ENCODE peak calls at places on chromosomes 2 and 18, in six cellular contexts. Q is anterior cingulate cortex; N is NCI-H345; H is CD8-positive, alpha-beta memory T cell; C is mammary epithelial cell; O is body of pancreas. R is an unnamed sample.

GRCh38 chr2:221203138-221203537 is 369.0 kb downstream of the EPHA4 start:
- DNase-seq in Q (no peak), N (no peak), H (no peak), C (no peak), O (no peak), R (no peak)

GRCh38 chr2:15363142-15363541 is 198.0 kb downstream of the NBAS start:
- DNase-seq in Q (no peak), N (no peak), H (no peak), C (peak), O (no peak), R (no peak)

GRCh38 chr18:3104190-3105054 is 91.5 kb upstream of the LPIN2 start:
- DNase-seq in Q (no peak), N (no peak), H (no peak), C (peak), O (no peak), R (no peak)

GRCh38 chr2:46273225-46273863 is 23.9 kb upstream of the EPAS1 start:
- DNase-seq in Q (no peak), N (no peak), H (no peak), C (no peak), O (no peak), R (no peak)

GRCh38 chr2:43026451-43027102 is 199.8 kb downstream of the ZFP36L2 start:
- DNase-seq in Q (no peak), N (no peak), H (no peak), C (no peak), O (no peak), R (no peak)

GRCh38 chr2:1162768-1163584 is 212.3 kb downstream of the SNTG2 start:
- DNase-seq in Q (no peak), N (no peak), H (peak), C (no peak), O (no peak), R (no peak)

GRCh38 chr2:85733121-85733960 is 20.4 kb upstream of the ATOH8 start:
- DNase-seq in Q (no peak), N (no peak), H (no peak), C (no peak), O (no peak), R (no peak)

GRCh38 chr2:17416891-17417391 is 101.3 kb downstream of the RAD51AP2 start:
- DNase-seq in Q (no peak), N (no peak), H (no peak), C (peak), O (no peak), R (no peak)

GRCh38 chr2:795245-796041 is 118.2 kb upstream of the TMEM18 start:
- DNase-seq in Q (no peak), N (no peak), H (no peak), C (no peak), O (no peak), R (no peak)

GRCh38 chr2:232349946-232350635 is 28.5 kb upstream of the ALPP start:
- DNase-seq in Q (no peak), N (peak), H (peak), C (no peak), O (peak), R (no peak)

GRCh38 chr2:71925268-71926097 is 222.2 kb downstream of the CYP26B1 start:
- DNase-seq in Q (no peak), N (no peak), H (no peak), C (peak), O (no peak), R (no peak)

GRCh38 chr2:108182489-108182888 is 57.3 kb upstream of the SULT1C3 start:
- DNase-seq in Q (no peak), N (peak), H (no peak), C (no peak), O (no peak), R (no peak)

GRCh38 chr18:23994361-23994902 is 20.1 kb upstream of the TTC39C start:
- DNase-seq in Q (no peak), N (peak), H (peak), C (peak), O (peak), R (no peak)

GRCh38 chr2:9703701-9704221 is 73.0 kb upstream of the YWHAQ start:
- DNase-seq in Q (no peak), N (no peak), H (no peak), C (peak), O (no peak), R (no peak)

GRCh38 chr2:45722477-45722876 is 71.0 kb downstream of the PRKCE start:
- DNase-seq in Q (no peak), N (no peak), H (no peak), C (no peak), O (peak), R (no peak)

GRCh38 chr2:19355931-19356544 is 2.4 kb downstream of the OSR1 start:
- DNase-seq in Q (no peak), N (no peak), H (no peak), C (peak), O (no peak), R (no peak)

GRCh38 chr2:100006516-100006915 is 135.9 kb downstream of the AFF3 start:
- DNase-seq in Q (no peak), N (no peak), H (no peak), C (no peak), O (no peak), R (no peak)

GRCh38 chr2:96114903-96115581 is 1.3 kb downstream of the ADRA2B start:
- DNase-seq in Q (no peak), N (no peak), H (no peak), C (no peak), O (no peak), R (peak)

GRCh38 chr2:201448701-201449100 is 2.6 kb downstream of the TRAK2 start:
- DNase-seq in Q (no peak), N (no peak), H (no peak), C (peak), O (no peak), R (no peak)

GRCh38 chr18:40529478-40529877 is 1425.6 kb upstream of the PIK3C3 start:
- DNase-seq in Q (no peak), N (no peak), H (no peak), C (peak), O (no peak), R (no peak)

GRCh38 chr2:157830696-157831570 is 45.2 kb downstream of the ACVR1 start:
- DNase-seq in Q (no peak), N (no peak), H (no peak), C (peak), O (peak), R (no peak)

GRCh38 chr18:6370886-6371635 is 43.6 kb downstream of the L3MBTL4 start:
- DNase-seq in Q (no peak), N (peak), H (no peak), C (no peak), O (peak), R (no peak)

GRCh38 chr2:147288131-147288530 is 556.7 kb upstream of the ACVR2A start:
- DNase-seq in Q (no peak), N (no peak), H (no peak), C (peak), O (no peak), R (no peak)

GRCh38 chr2:109156052-109156451 is 27.0 kb downstream of the SH3RF3 start:
- DNase-seq in Q (no peak), N (no peak), H (no peak), C (no peak), O (no peak), R (no peak)

GRCh38 chr2:205545971-205546370 is 136.3 kb upstream of the NRP2 start:
- DNase-seq in Q (no peak), N (no peak), H (no peak), C (no peak), O (no peak), R (no peak)